ENCODE peak calls at places on chromosomes 7 and 10, in six cellular contexts. D is bronchial epithelial cell, O is NCI-H1092, Y is activated T-helper 1 cell treated with Interleukin-2 at 50 U/mL for 16 hours, U is SW480, J is activated gamma-delta T cell treated with Interleukin-2 at 50 U/mL for 16 hours. H is an unnamed sample.

GRCh38 chr10:96665306-96665705 is 55.0 kb downstream of the PIK3AP1 start:
- DNase-seq in O (no peak), D (peak), J (no peak), Y (no peak), U (no peak), H (no peak)

GRCh38 chr7:123120286-123120685 is 79.5 kb downstream of the SLC13A1 start:
- DNase-seq in O (no peak), Y (no peak), J (no peak), U (no peak), D (peak), H (no peak)

GRCh38 chr10:116385994-116386809 is 41.4 kb upstream of the PNLIPRP3 start:
- DNase-seq in Y (no peak), D (peak), O (peak), U (peak), J (no peak), H (no peak)

GRCh38 chr7:105816270-105816843 is 60.0 kb downstream of the ATXN7L1 start:
- DNase-seq in U (no peak), O (no peak), D (no peak), Y (no peak), J (no peak), H (no peak)

GRCh38 chr10:131677671-131678070 is 223.1 kb upstream of the PPP2R2D start:
- DNase-seq in J (no peak), Y (no peak), U (no peak), D (no peak), O (no peak), H (no peak)

GRCh38 chr7:40644454-40645188 is 509.8 kb downstream of the SUGCT start:
- DNase-seq in D (no peak), U (peak), O (no peak), Y (no peak), J (no peak), H (no peak)

GRCh38 chr10:89550509-89550908 is 15.1 kb upstream of the SLC16A12 start:
- DNase-seq in J (no peak), D (no peak), O (no peak), Y (no peak), U (no peak), H (no peak)

GRCh38 chr7:24340727-24341126 is 56.7 kb downstream of the NPY start:
- DNase-seq in J (no peak), D (peak), U (no peak), Y (no peak), O (no peak), H (no peak)

GRCh38 chr10:60978287-60979115 is 34.5 kb upstream of the RHOBTB1 start:
- DNase-seq in U (peak), D (peak), J (no peak), Y (no peak), O (no peak), H (no peak)

GRCh38 chr7:105097619-105098018 is 83.6 kb downstream of the KMT2E start:
- DNase-seq in U (no peak), Y (no peak), J (no peak), D (peak), O (no peak), H (no peak)

GRCh38 chr10:27366769-27367168 is 126.2 kb upstream of the ACBD5 start:
- DNase-seq in U (no peak), O (no peak), D (no peak), Y (no peak), J (no peak), H (no peak)

GRCh38 chr10:132839061-132839460 is 53.1 kb upstream of the NKX6-2 start:
- DNase-seq in D (no peak), J (no peak), O (no peak), U (no peak), Y (no peak), H (peak)

GRCh38 chr10:110577056-110577455 is 9.6 kb downstream of the SMC3 start:
- DNase-seq in O (no peak), U (no peak), J (no peak), D (no peak), Y (no peak), H (no peak)

GRCh38 chr10:101158101-101159058 is 27.3 kb downstream of the TLX1 start:
- DNase-seq in Y (no peak), J (no peak), D (no peak), O (no peak), U (no peak), H (no peak)

GRCh38 chr10:51960494-51960895 is 261.1 kb upstream of the CSTF2T start:
- DNase-seq in O (peak), U (no peak), Y (no peak), J (no peak), D (peak), H (no peak)

GRCh38 chr10:3866347-3866746 is 81.3 kb upstream of the KLF6 start:
- DNase-seq in J (no peak), O (no peak), Y (no peak), U (no peak), D (no peak), H (no peak)

GRCh38 chr7:103887050-103887449 is 102.4 kb downstream of the RELN start:
- DNase-seq in Y (no peak), O (no peak), U (no peak), D (no peak), J (no peak), H (no peak)

GRCh38 chr10:3396116-3396515 is 223.5 kb upstream of the PITRM1 start:
- DNase-seq in J (no peak), D (no peak), U (no peak), O (no peak), Y (no peak), H (no peak)

GRCh38 chr7:151817981-151818673 is 58.8 kb downstream of the PRKAG2 start:
- DNase-seq in U (no peak), J (no peak), D (no peak), O (no peak), Y (no peak), H (no peak)

GRCh38 chr7:135359633-135360032 is 126.0 kb downstream of the STRA8 start:
- DNase-seq in U (no peak), Y (no peak), J (no peak), D (no peak), O (no peak), H (no peak)

GRCh38 chr10:1762066-1762465 is 24.7 kb upstream of the ADARB2 start:
- DNase-seq in O (no peak), D (no peak), J (no peak), U (no peak), Y (no peak), H (no peak)